ENCODE peak calls at places on chromosome 3, in five cellular contexts. P, C, X, I and K are unnamed samples. For H3K4me1, the result is how much of the 10 kb centered on the place peaks cover.

GRCh38 chr3:41241800-41242571 is 42.7 kb downstream of the CTNNB1 start:
- DNase-seq in X (no peak), C (no peak), P (no peak), I (no peak), K (no peak)

GRCh38 chr3:152772622-152773021 is 62.3 kb upstream of the P2RY1 start:
- DNase-seq in I (no peak), P (no peak), X (no peak), C (no peak), K (no peak)

GRCh38 chr3:45765956-45766355 is 30.4 kb downstream of the SLC6A20 start:
- DNase-seq in C (no peak), I (no peak), P (no peak), X (no peak), K (no peak)

GRCh38 chr3:46423588-46423987 is 16.5 kb downstream of the CCRL2 start:
- DNase-seq in P (no peak), I (no peak), X (peak), C (no peak), K (no peak)

GRCh38 chr3:49022751-49023171 is 840 bp downstream of the NDUFAF3 start:
- DNase-seq in I (peak), P (no peak), X (peak), C (peak), K (no peak)

GRCh38 chr3:186921578-186921977 is 8.7 kb upstream of the ST6GAL1 start:
- DNase-seq in X (no peak), P (no peak), I (no peak), C (peak), K (no peak)

GRCh38 chr3:118628704-118629341 is 405.8 kb downstream of the IGSF11 start:
- DNase-seq in X (peak), P (peak), I (peak), C (peak), K (no peak)

GRCh38 chr3:68089572-68089991 is 435.2 kb upstream of the SUCLG2 start:
- DNase-seq in I (no peak), C (no peak), X (no peak), P (no peak), K (no peak)

GRCh38 chr3:124834723-124835718 is 52.1 kb downstream of the ITGB5 start:
- DNase-seq in I (peak), X (peak), P (peak), C (no peak), K (no peak)

DNA sequence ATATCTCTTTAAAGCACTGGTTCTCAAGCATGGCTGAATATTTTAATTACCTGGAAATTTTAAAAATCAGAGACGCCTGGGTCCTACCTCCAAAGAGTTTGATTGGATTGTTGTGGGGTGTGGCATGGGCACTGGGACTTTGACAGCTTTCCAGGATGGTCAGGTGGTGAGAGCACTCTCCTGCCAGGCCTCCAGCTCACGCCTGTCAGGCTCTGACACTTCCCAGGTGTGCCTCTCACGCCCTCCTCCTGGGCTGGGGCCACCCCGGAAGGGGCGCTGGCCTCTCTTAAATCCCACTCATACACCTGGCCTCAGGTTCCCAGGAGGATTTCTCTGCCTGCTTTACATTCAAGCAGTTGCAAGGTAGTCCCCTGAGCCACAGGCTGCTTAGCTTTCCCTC is 48.5 kb downstream of the AMOTL2 start:
- DNase-seq in X (no peak), C (no peak), I (peak), P (no peak), K (no peak)
- H3K4me1 ChIP-seq in X (half or more), C (half or more), I (half or more), P (under half), K (under half)

GRCh38 chr3:63561879-63562278 is 90.6 kb upstream of the SNTN start:
- DNase-seq in P (no peak), I (no peak), C (no peak), X (no peak), K (no peak)

GRCh38 chr3:63562323-63562722 is 90.2 kb upstream of the SNTN start:
- DNase-seq in C (no peak), I (no peak), P (no peak), X (no peak), K (no peak)

GRCh38 chr3:63559884-63560283 is 92.6 kb upstream of the SNTN start:
- DNase-seq in C (no peak), X (no peak), P (no peak), I (no peak), K (no peak)

GRCh38 chr3:63556401-63556800 is 96.1 kb upstream of the SNTN start:
- DNase-seq in C (no peak), P (no peak), I (no peak), X (no peak), K (no peak)

DNA sequence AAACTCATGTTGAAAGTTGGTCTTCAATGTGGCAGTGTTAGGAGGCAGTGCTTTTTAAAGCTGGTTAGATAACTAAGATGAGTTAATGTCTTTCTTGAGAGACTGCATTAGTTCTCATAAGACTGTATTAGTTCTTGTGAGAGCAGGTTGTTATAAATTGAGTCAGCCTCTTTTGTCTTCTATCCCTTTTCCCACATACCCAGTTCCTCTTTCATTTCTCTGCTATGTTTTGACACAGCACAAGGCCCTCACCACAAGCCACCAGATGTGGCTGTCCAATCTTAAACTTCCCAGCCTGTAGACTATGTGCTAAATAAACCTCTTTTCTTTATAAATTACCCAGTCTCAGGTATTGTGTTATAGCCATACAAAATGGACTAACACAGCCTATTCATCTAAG is 94.6 kb upstream of the SNTN start:
- DNase-seq in C (no peak), P (no peak), X (no peak), I (no peak), K (no peak)
- TF ChIP-seq EP300 in C (no peak), P (no peak), X (no peak), I (no peak), K (no peak)

DNA sequence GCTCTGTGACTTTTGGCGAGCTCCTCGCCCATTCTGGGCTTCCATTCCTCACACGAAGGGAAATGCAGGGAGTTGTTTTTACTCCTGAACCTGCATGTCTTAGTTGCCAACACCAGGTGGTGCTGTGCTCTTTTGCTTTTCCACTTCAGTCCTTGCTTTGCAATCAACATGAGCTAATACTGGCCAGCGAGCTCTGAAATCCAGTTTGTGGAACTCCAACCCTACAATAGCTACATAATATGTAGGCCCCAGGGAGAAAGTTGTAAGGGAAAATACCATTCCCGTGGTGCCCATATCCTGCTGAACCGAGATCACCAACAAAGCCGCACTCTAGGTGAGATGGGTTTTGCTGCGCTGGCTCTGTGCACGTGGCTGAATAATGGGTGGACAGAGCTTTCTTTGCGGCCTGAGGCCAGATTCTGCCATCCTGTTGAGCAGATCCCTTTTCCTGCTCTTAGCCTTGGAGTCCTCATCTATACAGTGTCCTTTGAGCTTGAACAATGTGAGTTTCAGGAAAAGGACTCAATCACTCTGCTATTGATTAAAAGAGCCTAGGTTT is 25.0 kb downstream of the LSM3 start:
- DNase-seq in X (peak), C (peak), P (peak), I (peak), K (peak)
- TF ChIP-seq POLR2AphosphoS5 in X (no peak), C (no peak), P (no peak), I (no peak), K (peak)

GRCh38 chr3:34264650-34265049 is 466.2 kb downstream of the PDCD6IP start:
- DNase-seq in X (no peak), C (no peak), I (no peak), P (no peak), K (no peak)
- H3K4me1 ChIP-seq in X (under half), C (under half), I (under half), P (under half), K (under half)

GRCh38 chr3:194111336-194111735 is 24.6 kb upstream of the HES1 start:
- DNase-seq in P (no peak), I (no peak), X (no peak), C (no peak), K (no peak)

GRCh38 chr3:194109192-194109863 is 26.6 kb upstream of the HES1 start:
- DNase-seq in I (no peak), P (no peak), C (no peak), X (no peak), K (no peak)

GRCh38 chr3:194114123-194114522 is 21.8 kb upstream of the HES1 start:
- DNase-seq in X (no peak), P (no peak), C (no peak), I (no peak), K (no peak)

GRCh38 chr3:194110483-194110882 is 25.5 kb upstream of the HES1 start:
- DNase-seq in X (no peak), P (no peak), I (no peak), C (no peak), K (no peak)

GRCh38 chr3:194112120-194113106 is 23.5 kb upstream of the HES1 start:
- DNase-seq in C (no peak), P (peak), X (peak), I (no peak), K (no peak)
- TF ChIP-seq EP300 in C (no peak), P (no peak), X (no peak), I (no peak), K (no peak)

GRCh38 chr3:20391628-20392027 is 205.6 kb upstream of the SGO1 start:
- DNase-seq in X (no peak), I (no peak), P (no peak), C (no peak), K (no peak)

GRCh38 chr3:20395692-20396091 is 209.7 kb upstream of the SGO1 start:
- DNase-seq in P (no peak), C (no peak), I (no peak), X (no peak), K (no peak)

GRCh38 chr3:20396335-20396734 is 210.3 kb upstream of the SGO1 start:
- DNase-seq in I (no peak), X (no peak), C (no peak), P (no peak), K (no peak)

DNA sequence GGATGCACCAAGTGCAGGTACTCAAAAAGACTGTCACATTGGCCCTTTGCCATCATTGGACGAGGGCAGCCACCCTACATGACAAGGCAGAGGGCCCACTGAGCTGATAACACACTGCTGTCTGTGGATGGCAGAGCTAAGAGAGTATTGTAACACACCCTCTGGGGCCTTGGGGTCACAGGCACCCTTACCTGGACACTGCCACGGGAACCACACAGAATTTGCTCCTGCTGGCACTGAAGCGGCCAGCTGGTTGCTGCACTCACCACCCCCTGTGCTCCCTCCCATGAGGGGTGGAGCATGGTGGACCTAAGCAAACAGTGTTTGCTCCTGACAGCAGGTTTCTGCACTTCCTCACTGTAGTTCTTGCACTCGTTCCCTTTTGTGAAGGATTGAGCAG is 208.2 kb upstream of the SGO1 start:
- DNase-seq in P (no peak), C (no peak), X (no peak), I (no peak), K (no peak)
- TF ChIP-seq POLR2AphosphoS5 in P (no peak), C (no peak), X (no peak), I (no peak), K (no peak)

GRCh38 chr3:149620291-149621020 is 37.4 kb downstream of the WWTR1 start:
- DNase-seq in P (no peak), C (no peak), X (no peak), I (no peak), K (no peak)
- H3K4me1 ChIP-seq in P (under half), C (under half), X (half or more), I (half or more), K (under half)

GRCh38 chr3:17013050-17013449 is 128.3 kb downstream of the PLCL2 start:
- DNase-seq in C (no peak), I (no peak), P (no peak), X (no peak), K (no peak)
- TF ChIP-seq EP300 in C (no peak), I (no peak), P (no peak), X (no peak), K (no peak)

DNA sequence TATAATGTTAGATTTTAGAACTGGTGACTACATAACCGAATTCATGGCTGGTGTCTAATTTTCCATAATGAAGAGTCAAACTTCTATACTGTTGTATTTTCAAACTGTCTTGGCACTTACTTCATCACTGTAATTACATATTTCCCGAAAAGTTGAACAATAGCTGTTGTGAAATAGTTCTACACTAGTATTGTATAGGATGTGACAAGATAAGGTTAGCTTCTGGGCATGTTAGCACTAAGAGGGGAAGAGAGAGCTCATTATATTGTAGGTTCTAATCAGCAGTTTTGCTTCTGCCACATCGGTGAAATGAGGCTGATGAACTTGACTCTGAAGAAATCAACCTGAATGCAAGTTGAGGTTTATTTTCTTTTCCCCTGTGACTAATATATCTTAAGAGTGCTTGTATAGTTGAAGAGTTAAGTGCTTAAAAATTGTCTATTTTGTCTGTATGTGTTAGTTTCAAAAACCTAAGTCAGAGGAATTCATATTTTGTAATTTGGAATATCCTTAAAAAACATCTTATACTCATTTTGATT is 8.9 kb downstream of the GYG1 start:
- DNase-seq in X (no peak), I (no peak), C (no peak), P (no peak), K (no peak)
- TF ChIP-seq POLR2AphosphoS5 in X (no peak), I (no peak), C (no peak), P (no peak), K (no peak)